ENCODE peak calls at places on chromosomes 11 and 22, in six cellular contexts. One of them, this sample, is unnamed.
A peak's percentile ranks its signal among the peaks of the same experiment; 100 is the strongest.

GRCh38 chr11:117230981-117231636 is 764 bp downstream of the PCSK7 start:
- DNase-seq in GM03348: peak; percentile 35
- DNase-seq in naive thymus-derived CD8-positive, alpha-beta T cell: no peak
- DNase-seq in GDM1: no peak
- DNase-seq in NCI-H69: peak; percentile 41
- DNase-seq in memory B cell: no peak
- DNase-seq in this sample: no peak

GRCh38 chr11:76510060-76511047 is 65.5 kb downstream of the EMSY start:
- DNase-seq in GM03348: peak; percentile 61
- DNase-seq in naive thymus-derived CD8-positive, alpha-beta T cell: no peak
- DNase-seq in GDM1: no peak
- DNase-seq in NCI-H69: no peak
- DNase-seq in memory B cell: no peak
- DNase-seq in this sample: no peak

GRCh38 chr11:62553839-62554361 is 7.3 kb upstream of the AHNAK start:
- DNase-seq in GM03348: peak; percentile 53
- DNase-seq in naive thymus-derived CD8-positive, alpha-beta T cell: no peak
- DNase-seq in GDM1: no peak
- DNase-seq in NCI-H69: peak; percentile 43
- DNase-seq in memory B cell: no peak
- DNase-seq in this sample: no peak

GRCh38 chr11:70867661-70868060 is 384.7 kb downstream of the SHANK2 start:
- DNase-seq in GM03348: no peak
- DNase-seq in naive thymus-derived CD8-positive, alpha-beta T cell: no peak
- DNase-seq in GDM1: no peak
- DNase-seq in NCI-H69: no peak
- DNase-seq in memory B cell: no peak
- DNase-seq in this sample: no peak

GRCh38 chr22:25281675-25282345 is 62.4 kb downstream of the CRYBB2 start:
- DNase-seq in GM03348: no peak
- DNase-seq in naive thymus-derived CD8-positive, alpha-beta T cell: no peak
- DNase-seq in GDM1: no peak
- DNase-seq in NCI-H69: peak; percentile 30
- DNase-seq in memory B cell: peak; percentile 14
- DNase-seq in this sample: no peak

GRCh38 chr11:131615611-131616010 is 245.2 kb downstream of the NTM start:
- DNase-seq in GM03348: no peak
- DNase-seq in naive thymus-derived CD8-positive, alpha-beta T cell: no peak
- DNase-seq in GDM1: no peak
- DNase-seq in NCI-H69: no peak
- DNase-seq in memory B cell: no peak
- DNase-seq in this sample: no peak

GRCh38 chr22:32538516-32538915 is 63.9 kb downstream of the FBXO7 start:
- DNase-seq in GM03348: no peak
- DNase-seq in naive thymus-derived CD8-positive, alpha-beta T cell: no peak
- DNase-seq in GDM1: no peak
- DNase-seq in NCI-H69: no peak
- DNase-seq in memory B cell: no peak
- DNase-seq in this sample: no peak

GRCh38 chr11:103112364-103112763 is 3.1 kb downstream of the DYNC2H1 start:
- DNase-seq in GM03348: no peak
- DNase-seq in naive thymus-derived CD8-positive, alpha-beta T cell: no peak
- DNase-seq in GDM1: no peak
- DNase-seq in NCI-H69: no peak
- DNase-seq in memory B cell: no peak
- DNase-seq in this sample: no peak

GRCh38 chr11:86162257-86162656 is 82.3 kb upstream of the EED start:
- DNase-seq in GM03348: peak; percentile 85
- DNase-seq in naive thymus-derived CD8-positive, alpha-beta T cell: no peak
- DNase-seq in GDM1: peak; percentile 29
- DNase-seq in NCI-H69: peak; percentile 27
- DNase-seq in memory B cell: no peak
- DNase-seq in this sample: no peak

GRCh38 chr11:11977206-11977938 is 31.1 kb downstream of the DKK3 start:
- DNase-seq in GM03348: peak; percentile 91
- DNase-seq in naive thymus-derived CD8-positive, alpha-beta T cell: no peak
- DNase-seq in GDM1: no peak
- DNase-seq in NCI-H69: peak; percentile 37
- DNase-seq in memory B cell: no peak
- DNase-seq in this sample: no peak

GRCh38 chr11:78384231-78384630 is 33.4 kb downstream of the GAB2 start:
- DNase-seq in GM03348: no peak
- DNase-seq in naive thymus-derived CD8-positive, alpha-beta T cell: no peak
- DNase-seq in GDM1: no peak
- DNase-seq in NCI-H69: no peak
- DNase-seq in memory B cell: no peak
- DNase-seq in this sample: no peak

GRCh38 chr22:37287550-37287951 is 5.2 kb downstream of the CYTH4 start:
- DNase-seq in GM03348: no peak
- DNase-seq in naive thymus-derived CD8-positive, alpha-beta T cell: no peak
- DNase-seq in GDM1: no peak
- DNase-seq in NCI-H69: no peak
- DNase-seq in memory B cell: no peak
- DNase-seq in this sample: no peak

GRCh38 chr11:45949992-45950407 is 27.5 kb downstream of the LARGE2 start:
- DNase-seq in GM03348: no peak
- DNase-seq in naive thymus-derived CD8-positive, alpha-beta T cell: no peak
- DNase-seq in GDM1: no peak
- DNase-seq in NCI-H69: no peak
- DNase-seq in memory B cell: no peak
- DNase-seq in this sample: no peak

GRCh38 chr11:69131644-69132300 is 24.0 kb upstream of the SMIM38 start:
- DNase-seq in GM03348: peak; percentile 91
- DNase-seq in naive thymus-derived CD8-positive, alpha-beta T cell: no peak
- DNase-seq in GDM1: no peak
- DNase-seq in NCI-H69: peak; percentile 61
- DNase-seq in memory B cell: no peak
- DNase-seq in this sample: no peak

GRCh38 chr11:72787262-72788104 is 6.4 kb downstream of the STARD10 start:
- DNase-seq in GM03348: no peak
- DNase-seq in naive thymus-derived CD8-positive, alpha-beta T cell: no peak
- DNase-seq in GDM1: peak; percentile 81
- DNase-seq in NCI-H69: peak; percentile 61
- DNase-seq in memory B cell: peak; percentile 41
- DNase-seq in this sample: no peak